ENCODE peak calls at places on chromosome 7, in four cellular contexts. P is gastrocnemius medialis; V is CD8-positive, alpha-beta memory T cell; X is heart right ventricle. U is an unnamed sample. For H3K36me3, the result is how much of the 10 kb centered on the place peaks cover.

GRCh38 chr7:91288208-91288824 is 24.1 kb downstream of the FZD1 start:
- DNase-seq in V (no peak), P (no peak), X (peak), U (no peak)

GRCh38 chr7:83338277-83338950 is 175.7 kb upstream of the PCLO start:
- DNase-seq in V (no peak), X (no peak), P (no peak), U (no peak)

GRCh38 chr7:28666144-28666543 is 253.8 kb downstream of the CREB5 start:
- DNase-seq in X (no peak), P (no peak), V (no peak), U (peak)

GRCh38 chr7:30465342-30466170 is 13.0 kb downstream of the NOD1 start:
- DNase-seq in P (no peak), X (no peak), V (no peak), U (no peak)

GRCh38 chr7:155734445-155734809 is 77.8 kb downstream of the SHH start:
- DNase-seq in X (no peak), V (no peak), P (no peak), U (no peak)

GRCh38 chr7:114048386-114049235 is 129.8 kb upstream of the PPP1R3A start:
- DNase-seq in P (no peak), V (peak), X (no peak), U (peak)

GRCh38 chr7:140039896-140040295 is 22.9 kb downstream of the PARP12 start:
- DNase-seq in X (no peak), P (no peak), V (no peak), U (no peak)

GRCh38 chr7:48094861-48095293 is 5.8 kb downstream of the UPP1 start:
- DNase-seq in P (no peak), V (no peak), X (no peak), U (no peak)

GRCh38 chr7:39761435-39761834 is 138.1 kb downstream of the RALA start:
- DNase-seq in P (no peak), X (no peak), V (no peak), U (no peak)

GRCh38 chr7:140592957-140593356 is 47.7 kb downstream of the DENND2A start:
- DNase-seq in P (no peak), V (no peak), X (no peak), U (no peak)

GRCh38 chr7:42071372-42072261 is 165.4 kb downstream of the GLI3 start:
- DNase-seq in V (no peak), P (no peak), X (no peak), U (peak)

GRCh38 chr7:28483112-28483511 is 70.8 kb downstream of the CREB5 start:
- DNase-seq in X (no peak), V (no peak), P (no peak), U (peak)

GRCh38 chr7:148623586-148624282 is 33.2 kb downstream of the C7orf33 start:
- DNase-seq in V (no peak), X (no peak), P (no peak), U (no peak)

GRCh38 chr7:20199015-20199737 is 18.0 kb downstream of the MACC1 start:
- DNase-seq in X (peak), V (no peak), P (no peak), U (peak)

GRCh38 chr7:19522486-19522885 is 186.4 kb downstream of the POLR1F start:
- DNase-seq in X (no peak), V (no peak), P (no peak), U (peak)

GRCh38 chr7:16428672-16429071 is 7.3 kb upstream of the CRPPA start:
- DNase-seq in P (no peak), V (no peak), X (no peak), U (no peak)

GRCh38 chr7:156612930-156613329 is 27.6 kb upstream of the RNF32 start:
- DNase-seq in P (no peak), X (no peak), V (peak), U (no peak)

GRCh38 chr7:96861-97260 is 95.5 kb upstream of the FAM20C start:
- DNase-seq in X (no peak), V (no peak), P (no peak), U (no peak)

GRCh38 chr7:90797596-90797995 is 201.5 kb downstream of the CDK14 start:
- DNase-seq in X (no peak), P (no peak), V (no peak), U (no peak)

GRCh38 chr7:125136341-125136740 is 206.7 kb upstream of the POT1 start:
- DNase-seq in V (no peak), X (no peak), P (no peak), U (no peak)

GRCh38 chr7:120792861-120793130 is 65.1 kb downstream of the TSPAN12 start:
- DNase-seq in V (no peak), X (no peak), P (no peak), U (no peak)

GRCh38 chr7:132793474-132793873 is 217.2 kb upstream of the PLXNA4 start:
- DNase-seq in V (no peak), X (no peak), P (no peak), U (no peak)

GRCh38 chr7:46321556-46322205 is 400.6 kb upstream of the IGFBP3 start:
- DNase-seq in V (no peak), P (no peak), X (no peak), U (no peak)

GRCh38 chr7:37052673-37053072 is 328.4 kb upstream of the AOAH start:
- DNase-seq in P (no peak), X (no peak), V (no peak), U (peak)

GRCh38 chr7:11910253-11910652 is 78.3 kb upstream of the THSD7A start:
- DNase-seq in X (no peak), P (no peak), V (no peak), U (no peak)

GRCh38 chr7:150382123-150382843 is 3.2 kb downstream of the ZNF775 start:
- DNase-seq in P (no peak), V (no peak), X (no peak), U (no peak)

GRCh38 chr7:95642173-95642572 is 45.9 kb upstream of the PDK4 start:
- DNase-seq in V (no peak), P (no peak), X (no peak), U (no peak)

GRCh38 chr7:32036557-32036956 is 33.6 kb downstream of the PDE1C start:
- DNase-seq in P (no peak), X (no peak), V (no peak), U (no peak)

GRCh38 chr7:75948179-75948578 is 33.2 kb downstream of the POR start:
- DNase-seq in X (no peak), P (no peak), V (no peak), U (no peak)

GRCh38 chr7:140676303-140676702 is 3.6 kb downstream of the ADCK2 start:
- DNase-seq in V (no peak), P (no peak), X (no peak), U (no peak)

GRCh38 chr7:19407270-19407669 is 262.0 kb upstream of the FERD3L start:
- DNase-seq in V (no peak), P (no peak), X (no peak), U (no peak)

GRCh38 chr7:8320174-8320573 is 58.2 kb upstream of the ICA1 start:
- DNase-seq in V (no peak), P (no peak), X (no peak), U (no peak)

GRCh38 chr7:113087278-113087998 is 811 bp upstream of the GPR85 start:
- DNase-seq in X (no peak), V (no peak), P (no peak), U (peak)

GRCh38 chr7:28700084-28700483 is 258.0 kb downstream of the TRIL start:
- DNase-seq in V (no peak), P (no peak), X (no peak), U (no peak)

GRCh38 chr7:66186991-66187390 is 18.1 kb upstream of the TPST1 start:
- DNase-seq in V (no peak), X (no peak), P (no peak), U (no peak)

GRCh38 chr7:66185680-66186187 is 19.4 kb upstream of the TPST1 start:
- DNase-seq in P (no peak), V (no peak), X (no peak), U (no peak)

GRCh38 chr7:66189695-66190503 is 15.2 kb upstream of the TPST1 start:
- DNase-seq in V (no peak), X (no peak), P (no peak), U (no peak)

GRCh38 chr7:66188645-66189044 is 16.5 kb upstream of the TPST1 start:
- DNase-seq in V (no peak), X (no peak), P (no peak), U (no peak)

DNA sequence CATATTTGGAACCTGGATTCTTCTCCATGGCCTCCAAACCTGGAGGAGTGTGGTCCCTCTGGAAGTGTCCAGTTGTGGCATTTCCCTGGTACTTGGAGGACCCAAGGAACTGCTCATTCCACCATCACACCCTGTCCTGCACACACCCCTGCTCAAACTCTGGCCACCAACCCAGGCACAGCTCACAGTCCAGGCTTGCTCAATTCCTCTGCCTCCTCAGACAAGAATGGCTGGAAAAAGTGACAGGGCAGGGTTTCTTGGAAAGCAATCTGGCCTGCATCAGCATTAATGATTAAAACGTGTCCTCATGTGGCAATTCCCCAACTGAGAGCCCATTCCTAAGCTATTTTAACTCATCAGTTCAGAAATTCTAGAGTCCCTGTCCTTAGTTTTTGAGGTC is 17.2 kb upstream of the TPST1 start:
- DNase-seq in X (peak), V (no peak), P (peak), U (no peak)
- H3K4me3 ChIP-seq in X (no peak), V (no peak), P (no peak), U (no peak)

DNA sequence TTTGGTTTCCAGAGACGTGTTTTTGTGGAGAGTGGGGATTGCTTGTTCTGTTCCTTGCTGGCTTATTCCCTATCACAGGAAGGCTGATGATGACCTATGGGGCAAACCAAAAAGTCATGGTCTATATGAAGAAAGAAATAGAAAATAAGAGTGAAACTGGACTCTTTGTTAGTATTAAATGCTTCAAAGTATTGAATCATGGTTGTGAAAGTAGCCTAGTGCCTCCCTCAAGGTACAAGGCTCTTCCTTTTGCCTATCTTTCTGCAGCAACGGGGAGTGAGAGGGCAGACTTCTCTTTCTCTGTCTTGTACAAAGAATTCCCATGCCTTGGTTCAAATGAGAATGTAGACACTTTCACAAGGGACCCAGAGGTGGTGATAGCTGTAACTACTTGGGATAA is 9.0 kb downstream of the MEST start:
- DNase-seq in V (no peak), X (no peak), P (no peak), U (no peak)
- H3K36me3 ChIP-seq in V (under half), X (under half), P (under half), U (under half)

DNA sequence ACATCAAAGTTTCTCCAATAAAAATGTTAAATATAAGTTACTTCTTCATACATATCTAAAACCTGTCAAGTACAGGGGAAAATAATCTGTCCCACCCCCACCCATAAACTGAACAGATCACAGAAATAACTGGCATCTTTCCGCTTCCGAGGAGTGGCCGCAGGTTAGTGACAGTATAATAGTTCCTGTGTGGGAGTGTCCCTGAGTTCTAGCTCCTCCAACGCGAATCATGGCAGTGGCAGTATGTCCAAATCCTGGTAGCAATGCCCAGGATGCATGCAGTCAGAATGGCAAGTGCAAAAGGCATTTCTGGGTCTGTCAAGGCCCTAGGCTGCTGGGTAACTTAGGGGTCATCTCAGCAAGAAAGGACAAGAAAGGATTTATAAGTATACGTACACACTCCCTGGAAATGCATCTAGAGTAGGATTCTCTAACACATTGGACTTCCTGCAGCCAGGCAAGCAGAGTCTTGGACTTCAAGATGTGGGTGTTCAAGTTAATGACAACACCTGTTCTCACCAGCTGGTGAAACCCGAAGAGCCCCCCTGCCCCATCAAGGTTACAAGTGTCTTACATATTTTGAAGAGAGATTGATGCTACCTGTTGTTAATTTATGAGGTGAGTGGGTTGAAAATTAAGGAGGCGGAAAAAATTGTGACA is 94.4 kb upstream of the COL1A2 start:
- DNase-seq in X (no peak), P (no peak), V (no peak), U (no peak)
- H3K4me3 ChIP-seq in X (no peak), P (no peak), V (no peak), U (no peak)

GRCh38 chr7:142797342-142797798 is 26.6 kb downstream of the PRSS2 start:
- DNase-seq in X (no peak), V (no peak), P (no peak), U (no peak)

GRCh38 chr7:142796501-142797341 is 26.0 kb downstream of the PRSS2 start:
- DNase-seq in P (no peak), V (no peak), X (no peak), U (no peak)

GRCh38 chr7:142799483-142799882 is 28.7 kb downstream of the PRSS2 start:
- DNase-seq in V (no peak), X (no peak), P (no peak), U (no peak)

GRCh38 chr7:142798451-142799438 is 28.0 kb downstream of the PRSS2 start:
- DNase-seq in P (no peak), X (no peak), V (peak), U (no peak)

DNA sequence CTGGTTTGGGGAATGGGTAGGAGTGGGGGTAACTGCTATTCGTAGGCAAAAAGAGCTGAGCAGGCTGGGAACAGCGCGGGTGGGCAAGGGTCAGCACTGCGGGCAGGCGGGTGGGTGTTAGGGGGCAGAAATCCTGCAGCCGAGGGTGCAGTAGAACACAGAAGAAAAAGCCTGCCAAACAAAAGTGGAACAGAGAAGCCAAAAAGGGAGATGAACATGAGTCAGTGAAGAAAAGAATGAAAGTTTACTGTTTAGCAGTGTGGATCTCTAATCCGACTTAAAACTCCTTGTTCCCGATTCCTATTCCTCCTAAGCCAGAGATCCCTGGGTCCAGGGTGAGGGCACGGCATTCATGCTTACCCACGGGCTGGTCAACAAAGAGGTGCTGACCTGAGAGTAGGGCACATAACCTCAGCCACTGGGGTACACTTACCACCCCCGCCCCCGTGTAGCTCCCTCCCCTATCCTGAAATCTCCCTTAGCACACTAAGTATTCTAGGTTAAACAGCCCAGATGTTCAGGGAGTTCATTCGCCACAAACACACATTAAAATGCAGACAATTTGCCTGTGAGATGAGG is 27.1 kb downstream of the PRSS2 start:
- DNase-seq in P (no peak), V (no peak), X (no peak), U (no peak)
- H3K36me3 ChIP-seq in P (under half), V (under half), X (under half), U (under half)

GRCh38 chr7:38335123-38335489 is 61.7 kb upstream of the TARP start:
- DNase-seq in P (no peak), V (no peak), X (no peak), U (no peak)
- H3K4me3 ChIP-seq in P (no peak), V (peak), X (no peak), U (no peak)

DNA sequence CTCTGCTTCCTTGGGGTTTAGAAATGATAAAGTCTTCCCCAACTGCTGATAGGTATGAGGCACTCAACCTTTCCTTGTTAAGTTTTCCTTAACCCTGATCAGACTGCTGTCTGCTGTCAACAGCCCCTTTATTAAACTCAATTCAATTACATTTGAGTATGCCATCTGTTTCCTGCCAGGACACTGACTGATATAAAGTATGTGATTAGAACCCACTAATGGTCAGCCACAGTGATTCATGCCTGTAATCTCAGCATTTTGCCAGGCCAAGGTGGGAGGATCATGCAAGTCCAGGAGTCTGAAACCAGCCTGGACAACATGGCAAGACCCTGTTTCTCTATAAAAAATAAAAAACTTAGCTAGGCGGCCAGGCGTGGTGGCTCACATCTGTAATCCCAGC is 18.1 kb downstream of the BAZ1B start:
- DNase-seq in P (no peak), X (no peak), V (no peak), U (no peak)
- H3K36me3 ChIP-seq in P (under half), X (half or more), V (half or more), U (half or more)

DNA sequence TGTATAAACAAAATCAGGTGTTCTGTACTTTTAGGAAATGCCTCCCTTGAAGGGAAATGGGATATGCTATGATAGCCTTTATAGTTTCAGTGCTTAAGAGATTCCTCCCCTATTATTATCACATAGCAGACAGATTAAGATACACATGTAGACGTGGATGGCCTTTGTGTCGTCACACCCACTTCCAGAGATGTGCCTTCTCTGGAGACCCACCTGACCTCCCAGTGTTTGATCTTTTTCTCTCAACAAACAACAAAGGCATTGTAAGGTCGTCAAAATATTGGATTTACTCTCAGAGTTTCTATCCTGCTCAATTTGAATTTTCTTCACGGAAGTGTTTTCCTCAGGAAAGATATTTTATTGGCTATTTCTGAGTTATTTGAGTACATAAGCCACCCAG is 25.7 kb upstream of the C1GALT1 start:
- DNase-seq in V (no peak), X (no peak), P (no peak), U (no peak)
- H3K4me3 ChIP-seq in V (peak), X (no peak), P (no peak), U (no peak)